ENCODE peak calls at places on chromosomes 7 and 10, in six cellular contexts. One of them, this sample, is unnamed.
A peak's percentile ranks its signal among the peaks of the same experiment; 100 is the strongest.

GRCh38 chr7:32948202-32948601 is 9.0 kb upstream of the FKBP9 start:
- DNase-seq in H9: peak; percentile 58
- DNase-seq in mesenchymal stem cell: no peak
- DNase-seq in H1: no peak
- DNase-seq in IMR-90: no peak
- DNase-seq in trophoblast cell: no peak
- DNase-seq in this sample: no peak

GRCh38 chr10:79982861-79983260 is 34.0 kb upstream of the SFTPD start:
- DNase-seq in H9: peak; percentile 29
- DNase-seq in mesenchymal stem cell: no peak
- DNase-seq in H1: no peak
- DNase-seq in IMR-90: no peak
- DNase-seq in trophoblast cell: no peak
- DNase-seq in this sample: no peak

GRCh38 chr7:26436996-26437547 is 145.4 kb downstream of the SNX10 start:
- DNase-seq in H9: no peak
- DNase-seq in mesenchymal stem cell: no peak
- DNase-seq in H1: no peak
- DNase-seq in IMR-90: no peak
- DNase-seq in trophoblast cell: no peak
- DNase-seq in this sample: no peak

GRCh38 chr7:114310344-114311118 is 104.1 kb upstream of the FOXP2 start:
- DNase-seq in H9: no peak
- DNase-seq in mesenchymal stem cell: no peak
- DNase-seq in H1: no peak
- DNase-seq in IMR-90: no peak
- DNase-seq in trophoblast cell: no peak
- DNase-seq in this sample: no peak

GRCh38 chr10:98664329-98665042 is 217.8 kb upstream of the HPS1 start:
- DNase-seq in H9: peak; percentile 60
- DNase-seq in mesenchymal stem cell: no peak
- DNase-seq in H1: no peak
- DNase-seq in IMR-90: peak; percentile 7
- DNase-seq in trophoblast cell: peak; percentile 83
- DNase-seq in this sample: no peak

GRCh38 chr10:33483124-33483794 is 148.8 kb upstream of the NRP1 start:
- DNase-seq in H9: no peak
- DNase-seq in mesenchymal stem cell: no peak
- DNase-seq in H1: no peak
- DNase-seq in IMR-90: peak; percentile 21
- DNase-seq in trophoblast cell: no peak
- DNase-seq in this sample: peak; percentile 52

GRCh38 chr10:90847436-90847835 is 10.4 kb downstream of the HTR7 start:
- DNase-seq in H9: no peak
- DNase-seq in mesenchymal stem cell: no peak
- DNase-seq in H1: no peak
- DNase-seq in IMR-90: peak; percentile 37
- DNase-seq in trophoblast cell: peak; percentile 59
- DNase-seq in this sample: no peak

GRCh38 chr10:60444494-60445064 is 54.9 kb upstream of the ANK3 start:
- DNase-seq in H9: no peak
- DNase-seq in mesenchymal stem cell: no peak
- DNase-seq in H1: no peak
- DNase-seq in IMR-90: peak; percentile 63
- DNase-seq in trophoblast cell: peak; percentile 67
- DNase-seq in this sample: peak; percentile 15

GRCh38 chr7:142477079-142477651 is 219.3 kb upstream of the PRSS58 start:
- DNase-seq in H9: no peak
- DNase-seq in mesenchymal stem cell: no peak
- DNase-seq in H1: no peak
- DNase-seq in IMR-90: peak; percentile 27
- DNase-seq in trophoblast cell: no peak
- DNase-seq in this sample: no peak

DNA sequence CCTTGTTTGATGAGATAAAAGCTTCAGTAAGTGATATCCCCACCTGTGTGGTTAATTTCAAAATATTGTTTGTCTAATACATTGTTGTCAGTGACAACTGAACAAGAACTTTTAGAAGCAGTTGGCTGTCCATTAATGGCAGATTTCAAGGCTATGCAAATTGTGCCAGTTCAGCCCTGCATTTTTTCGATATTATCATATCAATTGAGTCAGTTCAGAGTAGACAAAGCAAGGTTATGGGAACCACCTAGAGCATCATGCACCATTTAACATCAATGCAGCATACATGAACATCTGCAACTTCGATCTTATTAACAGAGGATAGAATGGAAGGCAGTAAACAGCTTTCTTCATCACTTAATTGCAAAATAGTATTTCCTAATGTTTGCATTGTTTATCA is 180.7 kb upstream of the KAT6B start:
- DNase-seq in H9: no peak
- DNase-seq in mesenchymal stem cell: no peak
- DNase-seq in H1: no peak
- DNase-seq in IMR-90: no peak
- DNase-seq in trophoblast cell: no peak
- DNase-seq in this sample: no peak
- H3K4me1 ChIP-seq in H9: peaks cover 6% of the 10 kb centered on the region
- H3K4me1 ChIP-seq in mesenchymal stem cell: no peaks in the 10 kb centered on the region
- H3K4me1 ChIP-seq in H1: no peaks in the 10 kb centered on the region
- H3K4me1 ChIP-seq in IMR-90: no peaks in the 10 kb centered on the region
- H3K4me1 ChIP-seq in trophoblast cell: no peaks in the 10 kb centered on the region
- H3K4me1 ChIP-seq in this sample: peaks cover 14% of the 10 kb centered on the region

DNA sequence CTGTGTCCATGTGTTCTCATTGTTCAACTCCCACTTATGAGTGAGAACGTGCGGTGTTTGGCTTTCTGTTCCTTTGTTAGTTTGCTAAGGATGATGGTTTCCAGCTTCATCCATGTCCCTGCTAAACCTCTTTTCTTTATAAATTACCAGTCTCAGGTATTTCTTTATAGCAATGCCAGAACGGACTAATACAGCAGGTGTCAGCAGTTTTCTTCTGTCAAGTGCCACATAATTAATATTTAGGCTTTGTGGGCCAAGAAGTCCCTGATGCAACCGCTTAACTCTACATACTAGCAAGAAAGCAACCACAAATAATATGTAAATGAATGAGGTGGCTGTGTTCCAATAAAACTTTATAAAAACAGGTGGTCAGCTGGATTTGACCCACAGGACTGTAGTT is 26.3 kb upstream of the C1QL3 start:
- DNase-seq in H9: no peak
- DNase-seq in mesenchymal stem cell: no peak
- DNase-seq in H1: no peak
- DNase-seq in IMR-90: no peak
- DNase-seq in trophoblast cell: no peak
- DNase-seq in this sample: no peak
- H2AFZ ChIP-seq in H9: no peak overlapping the region
- H2AFZ ChIP-seq in mesenchymal stem cell: no peak overlapping the region
- H2AFZ ChIP-seq in H1: no peak overlapping the region
- H2AFZ ChIP-seq in IMR-90: no peak overlapping the region
- H2AFZ ChIP-seq in trophoblast cell: no peak overlapping the region
- H2AFZ ChIP-seq in this sample: no peak overlapping the region

DNA sequence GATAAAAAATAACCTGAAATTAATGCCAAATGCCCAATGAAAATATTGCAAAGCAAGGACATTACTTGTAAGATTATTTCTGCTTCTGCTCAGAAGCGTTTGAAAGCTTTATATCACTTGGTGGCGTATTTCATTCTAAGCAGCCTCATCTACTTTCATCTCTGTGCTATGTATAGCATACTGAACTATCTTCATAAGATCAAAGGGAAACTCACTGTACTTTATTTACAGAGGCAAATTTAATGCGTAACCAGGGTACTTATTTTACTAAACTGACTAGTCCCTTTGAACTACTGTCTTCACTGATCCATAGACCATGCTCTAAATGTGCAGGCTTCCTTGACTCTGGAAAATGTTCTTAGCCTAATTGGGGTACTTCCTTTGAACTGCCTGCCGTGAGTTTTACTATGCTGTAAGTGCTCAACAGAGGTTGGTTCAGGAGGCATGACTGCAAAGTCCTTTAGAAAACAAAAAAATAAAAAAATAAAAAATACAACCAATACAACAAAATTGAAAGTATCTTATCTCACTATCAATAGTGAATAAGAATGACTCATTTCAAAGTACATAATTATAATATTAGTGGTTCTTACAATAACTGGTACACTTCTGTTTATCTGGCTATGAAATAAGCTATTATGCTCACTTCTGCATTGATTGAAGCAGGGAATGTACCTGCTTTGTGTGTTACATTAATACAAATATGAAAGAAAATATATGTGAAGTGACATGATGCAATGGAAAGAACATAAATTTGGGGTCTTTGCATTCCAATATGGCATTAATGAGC is 41.0 kb upstream of the TSPAN12 start:
- DNase-seq in H9: no peak
- DNase-seq in mesenchymal stem cell: no peak
- DNase-seq in H1: no peak
- DNase-seq in IMR-90: no peak
- DNase-seq in trophoblast cell: no peak
- DNase-seq in this sample: no peak
- H4K91ac ChIP-seq in H9: no peak overlapping the region
- H4K91ac ChIP-seq in mesenchymal stem cell: no peak overlapping the region
- H4K91ac ChIP-seq in H1: no peak overlapping the region
- H4K91ac ChIP-seq in IMR-90: no peak overlapping the region
- H4K91ac ChIP-seq in trophoblast cell: no peak overlapping the region
- H4K91ac ChIP-seq in this sample: no peak overlapping the region

GRCh38 chr10:102151774-102152544 is at the start of gene NOLC1:
- DNase-seq in H9: peak; percentile 99
- DNase-seq in mesenchymal stem cell: peak; percentile 99
- DNase-seq in H1: peak; percentile 99
- DNase-seq in IMR-90: peak; percentile 99
- DNase-seq in trophoblast cell: peak; percentile 100
- DNase-seq in this sample: peak; percentile 98
- H3K4me1 ChIP-seq in H9: peaks cover 2% of the 10 kb centered on the region
- H3K4me1 ChIP-seq in mesenchymal stem cell: peaks cover 10% of the 10 kb centered on the region
- H3K4me1 ChIP-seq in H1: no peaks in the 10 kb centered on the region
- H3K4me1 ChIP-seq in IMR-90: peaks cover 6% of the 10 kb centered on the region
- H3K4me1 ChIP-seq in trophoblast cell: peaks cover 11% of the 10 kb centered on the region
- H3K4me1 ChIP-seq in this sample: peaks cover 11% of the 10 kb centered on the region

GRCh38 chr7:47149208-47149864 is 432.6 kb downstream of the TNS3 start:
- DNase-seq in H9: no peak
- DNase-seq in mesenchymal stem cell: no peak
- DNase-seq in H1: no peak
- DNase-seq in IMR-90: no peak
- DNase-seq in trophoblast cell: no peak
- DNase-seq in this sample: no peak
- H2AFZ ChIP-seq in H9: no peak overlapping the region
- H2AFZ ChIP-seq in mesenchymal stem cell: no peak overlapping the region
- H2AFZ ChIP-seq in H1: no peak overlapping the region
- H2AFZ ChIP-seq in IMR-90: peak overlapping the region; percentile 8
- H2AFZ ChIP-seq in trophoblast cell: no peak overlapping the region
- H2AFZ ChIP-seq in this sample: no peak overlapping the region

This sample was measured in neuronal stem cell.